ENCODE peak calls at places on chromosomes 6 and 20, in ten cellular contexts. J is dorsolateral prefrontal cortex, N is neural progenitor cell, O is kidney, V is lower leg skin, B is GM13977, C is fibroblast of the aortic adventitia, H is spleen, E is body of pancreas, W is ascending aorta. Z is an unnamed sample.

GRCh38 chr6:134172020-134172766 is 119.8 kb upstream of the SLC2A12 start:
- DNase-seq in J (no peak), N (no peak), O (no peak), V (no peak), B (no peak), C (peak; percentile 57), H (no peak), E (no peak), W (no peak), Z (no peak)

GRCh38 chr20:31570735-31571617 is 34.1 kb upstream of the ID1 start:
- DNase-seq in J (peak; percentile 88), N (no peak), O (no peak), V (no peak), B (no peak), C (no peak), H (peak; percentile 80), E (no peak), W (peak; percentile 70), Z (no peak)

GRCh38 chr6:136524339-136524935 is 25.8 kb downstream of the MAP7 start:
- DNase-seq in J (no peak), N (no peak), O (no peak), V (no peak), B (no peak), C (no peak), H (no peak), E (no peak), W (no peak), Z (no peak)

GRCh38 chr6:24720131-24720603 is 1.2 kb upstream of the C6orf62 start:
- DNase-seq in J (peak; percentile 38), N (peak; percentile 66), O (peak; percentile 90), V (peak; percentile 92), B (peak; percentile 54), C (peak; percentile 30), H (peak; percentile 95), E (peak; percentile 61), W (peak; percentile 82), Z (peak; percentile 69)

GRCh38 chr6:44100088-44100550 is 27.1 kb downstream of the MRPL14 start:
- DNase-seq in J (no peak), N (peak; percentile 50), O (no peak), V (no peak), B (no peak), C (no peak), H (no peak), E (peak; percentile 32), W (no peak), Z (peak; percentile 76)

GRCh38 chr20:44979090-44979621 is 12.8 kb downstream of the STK4 start:
- DNase-seq in J (no peak), N (no peak), O (no peak), V (no peak), B (peak; percentile 45), C (no peak), H (no peak), E (no peak), W (peak; percentile 69), Z (no peak)

GRCh38 chr6:163355471-163355991 is 59.0 kb upstream of the QKI start:
- DNase-seq in J (peak; percentile 78), N (no peak), O (no peak), V (no peak), B (no peak), C (peak; percentile 76), H (peak; percentile 85), E (no peak), W (peak; percentile 78), Z (no peak)

GRCh38 chr6:169450097-169450496 is 196.5 kb upstream of the THBS2 start:
- DNase-seq in J (no peak), N (peak; percentile 36), O (no peak), V (no peak), B (no peak), C (no peak), H (no peak), E (no peak), W (no peak), Z (peak; percentile 55)

GRCh38 chr6:159945801-159946392 is 23.0 kb upstream of the IGF2R start:
- DNase-seq in J (no peak), N (no peak), O (no peak), V (no peak), B (no peak), C (no peak), H (no peak), E (no peak), W (no peak), Z (no peak)

GRCh38 chr6:159939591-159940016 is 29.3 kb upstream of the IGF2R start:
- DNase-seq in J (no peak), N (no peak), O (peak; percentile 71), V (no peak), B (no peak), C (peak; percentile 90), H (no peak), E (peak; percentile 52), W (peak; percentile 74), Z (no peak)

GRCh38 chr6:159943101-159943632 is 25.7 kb upstream of the IGF2R start:
- DNase-seq in J (no peak), N (no peak), O (peak; percentile 60), V (no peak), B (no peak), C (peak; percentile 87), H (no peak), E (no peak), W (no peak), Z (no peak)

GRCh38 chr6:159943965-159944598 is 24.8 kb upstream of the IGF2R start:
- DNase-seq in J (no peak), N (no peak), O (no peak), V (no peak), B (no peak), C (no peak), H (no peak), E (no peak), W (no peak), Z (no peak)

GRCh38 chr6:159941286-159942113 is 27.4 kb upstream of the IGF2R start:
- DNase-seq in J (no peak), N (peak; percentile 8), O (no peak), V (no peak), B (peak; percentile 45), C (peak; percentile 76), H (no peak), E (no peak), W (no peak), Z (no peak)
- TF ChIP-seq CTCF in J (peak; percentile 72), N (peak; percentile 39), O (peak; percentile 40), V (no peak), B (peak; percentile 57), C (peak; percentile 57), H (peak; percentile 38), E (peak; percentile 49), W (peak; percentile 53), Z (peak; percentile 68)

GRCh38 chr6:4250645-4251044 is 115.3 kb upstream of the ECI2 start:
- DNase-seq in J (no peak), N (no peak), O (no peak), V (no peak), B (no peak), C (no peak), H (no peak), E (no peak), W (no peak), Z (no peak)

GRCh38 chr6:4259391-4259790 is 124.0 kb upstream of the ECI2 start:
- DNase-seq in J (no peak), N (no peak), O (no peak), V (no peak), B (no peak), C (no peak), H (no peak), E (no peak), W (no peak), Z (no peak)

GRCh38 chr6:4256969-4257368 is 121.6 kb upstream of the ECI2 start:
- DNase-seq in J (no peak), N (no peak), O (no peak), V (no peak), B (no peak), C (peak; percentile 26), H (no peak), E (no peak), W (no peak), Z (no peak)

GRCh38 chr6:4258733-4259132 is 123.4 kb upstream of the ECI2 start:
- DNase-seq in J (no peak), N (peak; percentile 15), O (no peak), V (no peak), B (no peak), C (no peak), H (no peak), E (no peak), W (no peak), Z (no peak)

DNA sequence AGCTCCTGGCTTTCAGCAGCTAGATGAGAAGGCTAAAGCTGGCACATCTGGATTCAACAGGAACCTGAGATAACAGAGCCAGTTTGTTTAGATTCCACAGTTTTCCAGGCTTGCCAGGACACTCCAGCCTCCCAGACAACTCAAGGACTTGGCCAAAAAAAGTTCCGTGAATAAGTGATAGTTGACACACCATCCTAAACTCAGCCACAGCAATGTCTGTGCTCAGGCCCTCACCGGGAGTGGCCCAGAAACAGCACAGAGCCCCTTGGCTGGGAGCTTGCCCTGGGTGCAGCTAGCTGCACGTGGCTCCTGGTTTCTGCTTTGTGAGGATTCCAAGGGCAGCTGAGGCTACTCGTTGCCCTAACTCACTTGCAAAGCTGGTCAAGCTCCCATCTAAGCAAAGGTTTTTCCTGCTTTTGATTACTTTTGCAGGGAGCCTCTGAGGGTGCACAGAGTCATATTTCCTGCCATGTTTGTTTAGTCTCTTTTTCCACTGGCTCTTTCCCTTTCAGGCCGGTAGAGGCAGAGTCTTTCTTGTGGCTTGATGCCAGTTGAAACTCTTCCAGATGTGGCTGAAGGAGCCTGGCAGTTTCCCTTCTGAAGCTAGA is 118.3 kb upstream of the ECI2 start:
- DNase-seq in J (no peak), N (no peak), O (no peak), V (no peak), B (no peak), C (peak; percentile 88), H (no peak), E (peak; percentile 51), W (no peak), Z (no peak)
- TF ChIP-seq CTCF in J (no peak), N (no peak), O (peak; percentile 16), V (no peak), B (no peak), C (peak; percentile 73), H (no peak), E (peak; percentile 49), W (no peak), Z (no peak)

GRCh38 chr6:97702226-97702625 is 419.2 kb upstream of the MMS22L start:
- DNase-seq in J (no peak), N (no peak), O (no peak), V (no peak), B (no peak), C (no peak), H (no peak), E (no peak), W (no peak), Z (no peak)

GRCh38 chr6:97703661-97704060 is 420.6 kb upstream of the MMS22L start:
- DNase-seq in J (no peak), N (no peak), O (no peak), V (no peak), B (no peak), C (no peak), H (no peak), E (no peak), W (no peak), Z (no peak)

GRCh38 chr6:97705568-97705967 is 422.6 kb upstream of the MMS22L start:
- DNase-seq in J (no peak), N (peak; percentile 73), O (no peak), V (no peak), B (no peak), C (peak; percentile 1), H (no peak), E (no peak), W (no peak), Z (peak; percentile 60)
- TF ChIP-seq CTCF in J (peak; percentile 60), N (peak; percentile 84), O (peak; percentile 26), V (no peak), B (peak; percentile 39), C (peak; percentile 4), H (no peak), E (no peak), W (no peak), Z (peak; percentile 84)

DNA sequence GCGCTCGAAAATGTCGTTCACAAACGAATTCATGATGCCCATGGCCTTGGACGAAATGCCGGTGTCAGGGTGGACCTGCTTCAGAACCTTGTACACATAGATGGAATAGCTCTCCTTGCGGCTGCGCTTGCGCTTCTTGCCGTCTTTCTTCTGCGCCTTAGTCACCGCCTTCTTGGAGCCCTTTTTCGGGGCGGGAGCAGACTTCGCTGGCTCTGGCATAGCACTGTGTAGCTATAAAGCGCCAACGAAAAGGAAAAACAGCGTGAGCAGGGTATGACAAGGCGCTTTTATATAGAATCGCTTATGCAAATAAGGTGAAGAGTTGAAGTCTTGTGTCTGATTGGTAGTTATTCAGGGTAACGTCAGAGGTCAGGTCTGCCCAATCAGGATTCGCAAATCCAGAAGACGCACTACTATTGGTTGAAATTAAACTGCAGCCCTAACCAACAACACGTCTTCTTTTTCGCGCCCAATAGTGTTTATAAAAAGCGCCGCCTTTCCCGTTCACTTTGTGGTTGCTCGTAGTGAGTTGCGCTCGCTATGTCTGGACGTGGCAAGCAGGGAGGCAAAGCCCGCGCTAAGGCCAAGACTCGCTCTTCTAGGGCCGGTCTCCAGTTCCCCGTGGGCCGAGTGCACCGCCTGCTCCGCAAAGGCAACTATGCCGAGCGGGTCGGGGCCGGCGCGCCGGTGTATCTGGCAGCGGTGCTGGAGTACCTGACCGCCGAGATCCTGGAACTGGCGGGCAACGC is 114.8 kb upstream of the PRSS16 start:
- DNase-seq in J (peak; percentile 84), N (peak; percentile 96), O (peak; percentile 94), V (peak; percentile 97), B (peak; percentile 93), C (peak; percentile 100), H (peak; percentile 96), E (peak; percentile 83), W (peak; percentile 97), Z (peak; percentile 98)
- TF ChIP-seq CTCF in J (no peak), N (no peak), O (no peak), V (no peak), B (no peak), C (no peak), H (no peak), E (no peak), W (no peak), Z (no peak)